ENCODE peak calls at places on chromosomes 11 and 22, in ten cellular contexts. One of them, this sample, is unnamed.
A peak's percentile ranks its signal among the peaks of the same experiment; 100 is the strongest.

GRCh38 chr11:17596711-17597110 is 49.7 kb downstream of the OTOG start:
- DNase-seq in body of pancreas: no peak
- DNase-seq in sigmoid colon: peak; percentile 53
- DNase-seq in stomach: peak; percentile 13
- DNase-seq in tibial nerve: no peak
- DNase-seq in suprapubic skin: peak; percentile 38
- DNase-seq in IMR-90: no peak
- DNase-seq in ovary: no peak
- DNase-seq in prostate gland: no peak
- DNase-seq in transverse colon: no peak
- DNase-seq in this sample: no peak

GRCh38 chr11:14625804-14626203 is 17.8 kb upstream of the PDE3B start:
- DNase-seq in body of pancreas: no peak
- DNase-seq in tibial nerve: no peak
- DNase-seq in sigmoid colon: no peak
- DNase-seq in stomach: no peak
- DNase-seq in suprapubic skin: no peak
- DNase-seq in prostate gland: no peak
- DNase-seq in ovary: no peak
- DNase-seq in IMR-90: no peak
- DNase-seq in transverse colon: no peak
- DNase-seq in this sample: no peak

GRCh38 chr11:130999992-131000770 is 83.9 kb upstream of the SNX19 start:
- DNase-seq in transverse colon: no peak
- DNase-seq in suprapubic skin: no peak
- DNase-seq in prostate gland: no peak
- DNase-seq in ovary: no peak
- DNase-seq in IMR-90: peak; percentile 98
- DNase-seq in tibial nerve: no peak
- DNase-seq in sigmoid colon: no peak
- DNase-seq in stomach: no peak
- DNase-seq in body of pancreas: no peak
- DNase-seq in this sample: no peak

GRCh38 chr11:416757-417621 is 2.2 kb upstream of the SIGIRR start:
- DNase-seq in prostate gland: peak; percentile 48
- DNase-seq in transverse colon: peak; percentile 80
- DNase-seq in suprapubic skin: no peak
- DNase-seq in IMR-90: no peak
- DNase-seq in body of pancreas: peak; percentile 75
- DNase-seq in tibial nerve: no peak
- DNase-seq in sigmoid colon: no peak
- DNase-seq in ovary: no peak
- DNase-seq in stomach: peak; percentile 82
- DNase-seq in this sample: no peak

GRCh38 chr11:24373516-24373915 is 123.3 kb upstream of the LUZP2 start:
- DNase-seq in IMR-90: peak; percentile 3
- DNase-seq in body of pancreas: no peak
- DNase-seq in sigmoid colon: no peak
- DNase-seq in prostate gland: no peak
- DNase-seq in suprapubic skin: no peak
- DNase-seq in tibial nerve: no peak
- DNase-seq in stomach: no peak
- DNase-seq in transverse colon: no peak
- DNase-seq in ovary: no peak
- DNase-seq in this sample: no peak

GRCh38 chr11:58178444-58178843 is 10.4 kb upstream of the OR9Q2 start:
- DNase-seq in suprapubic skin: no peak
- DNase-seq in body of pancreas: no peak
- DNase-seq in transverse colon: no peak
- DNase-seq in IMR-90: no peak
- DNase-seq in sigmoid colon: no peak
- DNase-seq in stomach: no peak
- DNase-seq in prostate gland: no peak
- DNase-seq in ovary: no peak
- DNase-seq in tibial nerve: no peak
- DNase-seq in this sample: no peak

GRCh38 chr11:66183581-66184048 is 84.8 kb upstream of the RAB1B start:
- DNase-seq in stomach: no peak
- DNase-seq in ovary: no peak
- DNase-seq in body of pancreas: no peak
- DNase-seq in tibial nerve: no peak
- DNase-seq in suprapubic skin: no peak
- DNase-seq in prostate gland: no peak
- DNase-seq in sigmoid colon: no peak
- DNase-seq in transverse colon: no peak
- DNase-seq in IMR-90: no peak
- DNase-seq in this sample: no peak

GRCh38 chr11:1931791-1932480 is 12.4 kb downstream of the TNNT3 start:
- DNase-seq in transverse colon: no peak
- DNase-seq in sigmoid colon: no peak
- DNase-seq in tibial nerve: no peak
- DNase-seq in IMR-90: no peak
- DNase-seq in prostate gland: no peak
- DNase-seq in body of pancreas: no peak
- DNase-seq in suprapubic skin: no peak
- DNase-seq in ovary: no peak
- DNase-seq in stomach: no peak
- DNase-seq in this sample: no peak

GRCh38 chr11:69102732-69103615 is 52.8 kb upstream of the SMIM38 start:
- DNase-seq in suprapubic skin: no peak
- DNase-seq in IMR-90: no peak
- DNase-seq in prostate gland: no peak
- DNase-seq in sigmoid colon: no peak
- DNase-seq in stomach: no peak
- DNase-seq in ovary: no peak
- DNase-seq in transverse colon: no peak
- DNase-seq in body of pancreas: no peak
- DNase-seq in tibial nerve: no peak
- DNase-seq in this sample: no peak

GRCh38 chr11:29448246-29448877 is 568.5 kb downstream of the KCNA4 start:
- DNase-seq in ovary: no peak
- DNase-seq in prostate gland: no peak
- DNase-seq in sigmoid colon: no peak
- DNase-seq in tibial nerve: no peak
- DNase-seq in stomach: no peak
- DNase-seq in IMR-90: peak; percentile 25
- DNase-seq in body of pancreas: no peak
- DNase-seq in suprapubic skin: no peak
- DNase-seq in transverse colon: no peak
- DNase-seq in this sample: no peak

GRCh38 chr11:11624206-11624605 is 2.4 kb upstream of the GALNT18 start:
- DNase-seq in IMR-90: no peak
- DNase-seq in stomach: no peak
- DNase-seq in body of pancreas: no peak
- DNase-seq in tibial nerve: no peak
- DNase-seq in suprapubic skin: no peak
- DNase-seq in transverse colon: no peak
- DNase-seq in sigmoid colon: no peak
- DNase-seq in prostate gland: no peak
- DNase-seq in ovary: no peak
- DNase-seq in this sample: no peak

GRCh38 chr11:96864998-96865397 is 475.2 kb downstream of the JRKL start:
- DNase-seq in suprapubic skin: no peak
- DNase-seq in body of pancreas: no peak
- DNase-seq in tibial nerve: no peak
- DNase-seq in transverse colon: no peak
- DNase-seq in prostate gland: no peak
- DNase-seq in ovary: no peak
- DNase-seq in IMR-90: no peak
- DNase-seq in sigmoid colon: no peak
- DNase-seq in stomach: no peak
- DNase-seq in this sample: no peak

GRCh38 chr11:13008625-13009475 is at the start of gene RASSF10:
- DNase-seq in tibial nerve: no peak
- DNase-seq in stomach: peak; percentile 94
- DNase-seq in IMR-90: no peak
- DNase-seq in prostate gland: peak; percentile 85
- DNase-seq in suprapubic skin: peak; percentile 78
- DNase-seq in body of pancreas: peak; percentile 22
- DNase-seq in sigmoid colon: peak; percentile 63
- DNase-seq in ovary: no peak
- DNase-seq in transverse colon: peak; percentile 85
- DNase-seq in this sample: peak; percentile 89

GRCh38 chr11:101583180-101584128 is at the start of gene TRPC6:
- DNase-seq in stomach: no peak
- DNase-seq in IMR-90: peak; percentile 47
- DNase-seq in ovary: peak; percentile 39
- DNase-seq in body of pancreas: no peak
- DNase-seq in prostate gland: peak; percentile 39
- DNase-seq in transverse colon: peak; percentile 11
- DNase-seq in sigmoid colon: peak; percentile 83
- DNase-seq in tibial nerve: no peak
- DNase-seq in suprapubic skin: peak; percentile 58
- DNase-seq in this sample: peak; percentile 71

GRCh38 chr11:34318111-34319037 is 39.4 kb downstream of the ABTB2 start:
- DNase-seq in transverse colon: peak; percentile 34
- DNase-seq in suprapubic skin: no peak
- DNase-seq in IMR-90: peak; percentile 58
- DNase-seq in tibial nerve: no peak
- DNase-seq in sigmoid colon: no peak
- DNase-seq in ovary: no peak
- DNase-seq in stomach: no peak
- DNase-seq in prostate gland: no peak
- DNase-seq in body of pancreas: no peak
- DNase-seq in this sample: no peak

GRCh38 chr11:92751594-92751993 is 217.9 kb upstream of the MTNR1B start:
- DNase-seq in stomach: no peak
- DNase-seq in transverse colon: no peak
- DNase-seq in sigmoid colon: no peak
- DNase-seq in tibial nerve: no peak
- DNase-seq in suprapubic skin: no peak
- DNase-seq in prostate gland: no peak
- DNase-seq in body of pancreas: peak; percentile 29
- DNase-seq in ovary: no peak
- DNase-seq in IMR-90: no peak
- DNase-seq in this sample: no peak

GRCh38 chr11:17478064-17478463 is 1.4 kb upstream of the ABCC8 start:
- DNase-seq in transverse colon: no peak
- DNase-seq in IMR-90: no peak
- DNase-seq in sigmoid colon: no peak
- DNase-seq in ovary: no peak
- DNase-seq in prostate gland: no peak
- DNase-seq in stomach: no peak
- DNase-seq in suprapubic skin: no peak
- DNase-seq in body of pancreas: no peak
- DNase-seq in tibial nerve: no peak
- DNase-seq in this sample: no peak

DNA sequence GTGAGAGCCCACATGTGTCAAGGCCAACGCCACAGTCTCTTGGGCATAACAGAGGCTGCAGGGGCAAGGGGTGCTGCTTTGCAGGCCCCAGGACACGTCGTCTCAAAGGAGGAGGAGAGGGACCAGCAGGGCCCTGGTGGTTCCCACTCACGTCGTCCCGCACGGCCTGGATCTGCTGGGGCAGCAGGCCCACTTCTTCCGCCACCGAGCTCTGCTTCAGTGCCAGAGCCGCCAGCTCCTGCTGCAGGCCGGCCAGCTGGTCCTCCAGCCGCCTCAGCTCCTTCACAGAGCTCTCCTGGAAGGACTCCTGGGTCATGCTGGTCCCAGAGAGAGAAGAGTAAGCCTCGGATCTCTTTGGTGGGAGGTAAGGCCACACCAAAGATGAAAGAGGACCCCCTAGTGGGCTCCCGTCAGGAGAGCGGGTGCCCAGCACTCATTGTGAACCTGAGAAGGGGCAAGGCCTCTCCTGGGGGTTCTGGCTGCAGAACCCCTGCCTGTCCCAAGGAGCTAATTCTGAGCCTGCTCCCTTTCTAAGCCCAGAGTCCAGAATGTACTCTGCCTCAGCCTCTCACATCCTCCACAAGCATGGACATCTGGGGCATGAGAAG is 15.6 kb downstream of the SUN2 start:
- DNase-seq in tibial nerve: no peak
- DNase-seq in stomach: no peak
- DNase-seq in IMR-90: no peak
- DNase-seq in sigmoid colon: no peak
- DNase-seq in prostate gland: no peak
- DNase-seq in suprapubic skin: no peak
- DNase-seq in body of pancreas: no peak
- DNase-seq in ovary: no peak
- DNase-seq in transverse colon: no peak
- DNase-seq in this sample: no peak
- TF ChIP-seq POLR2A in tibial nerve: no peak
- TF ChIP-seq POLR2A in stomach: no peak
- TF ChIP-seq POLR2A in IMR-90: no peak
- TF ChIP-seq POLR2A in sigmoid colon: no peak
- TF ChIP-seq POLR2A in prostate gland: no peak
- TF ChIP-seq POLR2A in suprapubic skin: no peak
- TF ChIP-seq POLR2A in body of pancreas: no peak
- TF ChIP-seq POLR2A in ovary: no peak
- TF ChIP-seq POLR2A in transverse colon: no peak
- TF ChIP-seq POLR2A in this sample: no peak

DNA sequence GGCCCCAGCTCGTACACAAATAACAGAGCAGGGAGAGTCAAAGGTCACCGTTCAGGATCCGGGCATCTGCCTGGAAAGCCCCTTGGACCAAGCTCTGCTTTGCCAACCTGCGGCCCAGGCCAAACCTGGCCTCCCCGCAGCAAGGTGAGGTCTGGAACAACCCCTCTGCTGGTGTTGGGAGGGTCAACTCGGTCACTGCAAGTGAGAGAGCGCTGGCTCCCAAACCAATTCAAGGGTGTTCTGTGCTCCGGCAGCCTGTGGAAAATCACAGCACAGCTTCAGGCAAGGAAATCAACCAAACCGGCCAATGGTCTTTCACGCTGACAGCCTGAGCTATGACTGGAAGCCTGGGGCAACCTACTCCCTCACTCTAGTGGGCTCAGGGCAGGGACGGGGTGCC is 63.4 kb downstream of the MYH9 start:
- DNase-seq in stomach: no peak
- DNase-seq in tibial nerve: no peak
- DNase-seq in ovary: no peak
- DNase-seq in prostate gland: no peak
- DNase-seq in sigmoid colon: no peak
- DNase-seq in transverse colon: no peak
- DNase-seq in IMR-90: no peak
- DNase-seq in body of pancreas: no peak
- DNase-seq in suprapubic skin: no peak
- DNase-seq in this sample: no peak
- H3K36me3 ChIP-seq in stomach: peaks cover 85% of the 10 kb centered on the region
- H3K36me3 ChIP-seq in tibial nerve: peaks cover 78% of the 10 kb centered on the region
- H3K36me3 ChIP-seq in ovary: no peaks in the 10 kb centered on the region
- H3K36me3 ChIP-seq in prostate gland: peaks cover 25% of the 10 kb centered on the region
- H3K36me3 ChIP-seq in sigmoid colon: peaks cover 39% of the 10 kb centered on the region
- H3K36me3 ChIP-seq in transverse colon: peaks cover 35% of the 10 kb centered on the region
- H3K36me3 ChIP-seq in IMR-90: peaks cover 84% of the 10 kb centered on the region
- H3K36me3 ChIP-seq in body of pancreas: peaks cover 45% of the 10 kb centered on the region
- H3K36me3 ChIP-seq in suprapubic skin: peaks cover 61% of the 10 kb centered on the region
- H3K36me3 ChIP-seq in this sample: peaks cover 6% of the 10 kb centered on the region

GRCh38 chr11:6618117-6619020 is 853 bp downstream of the TPP1 start:
- DNase-seq in suprapubic skin: no peak
- DNase-seq in IMR-90: peak; percentile 90
- DNase-seq in transverse colon: peak; percentile 49
- DNase-seq in body of pancreas: no peak
- DNase-seq in stomach: peak; percentile 49
- DNase-seq in tibial nerve: peak; percentile 40
- DNase-seq in sigmoid colon: peak; percentile 85
- DNase-seq in prostate gland: peak; percentile 24
- DNase-seq in ovary: peak; percentile 68
- DNase-seq in this sample: no peak
- TF ChIP-seq CTCF in suprapubic skin: no peak
- TF ChIP-seq CTCF in IMR-90: peak; percentile 28
- TF ChIP-seq CTCF in transverse colon: no peak
- TF ChIP-seq CTCF in body of pancreas: no peak
- TF ChIP-seq CTCF in stomach: no peak
- TF ChIP-seq CTCF in tibial nerve: no peak
- TF ChIP-seq CTCF in sigmoid colon: no peak
- TF ChIP-seq CTCF in prostate gland: no peak
- TF ChIP-seq CTCF in ovary: no peak
- TF ChIP-seq CTCF in this sample: no peak

GRCh38 chr11:8593935-8594909 is at the start of gene STK33:
- DNase-seq in IMR-90: no peak
- DNase-seq in prostate gland: no peak
- DNase-seq in tibial nerve: no peak
- DNase-seq in sigmoid colon: peak; percentile 71
- DNase-seq in body of pancreas: peak; percentile 69
- DNase-seq in suprapubic skin: no peak
- DNase-seq in ovary: peak; percentile 54
- DNase-seq in transverse colon: peak; percentile 63
- DNase-seq in stomach: peak; percentile 66
- DNase-seq in this sample: no peak
- TF ChIP-seq POLR2A in IMR-90: no peak
- TF ChIP-seq POLR2A in prostate gland: no peak
- TF ChIP-seq POLR2A in tibial nerve: no peak
- TF ChIP-seq POLR2A in sigmoid colon: no peak
- TF ChIP-seq POLR2A in body of pancreas: no peak
- TF ChIP-seq POLR2A in suprapubic skin: no peak
- TF ChIP-seq POLR2A in ovary: no peak
- TF ChIP-seq POLR2A in transverse colon: no peak
- TF ChIP-seq POLR2A in stomach: no peak
- TF ChIP-seq POLR2A in this sample: no peak

This sample was measured in breast epithelium.